ENCODE peak calls at places on chromosomes 5 and 9, in ten cellular contexts. One of them, this sample, is unnamed. For H3K36me3, the result is how much of the 10 kb centered on the place peaks cover.

GRCh38 chr5:67983251-67983941 is 232.2 kb upstream of the PIK3R1 start:
- DNase-seq in left lung: no peak
- DNase-seq in brain microvascular endothelial cell: peak
- DNase-seq in cardiac muscle cell: peak
- DNase-seq in ovary: no peak
- DNase-seq in OCI-LY7: no peak
- DNase-seq in upper lobe of left lung: no peak
- DNase-seq in suprapubic skin: no peak
- DNase-seq in mucosa of descending colon: no peak
- DNase-seq in kidney: no peak
- DNase-seq in this sample: no peak

GRCh38 chr9:134307674-134308638 is 18.3 kb upstream of the RXRA start:
- DNase-seq in left lung: peak
- DNase-seq in brain microvascular endothelial cell: no peak
- DNase-seq in cardiac muscle cell: no peak
- DNase-seq in ovary: no peak
- DNase-seq in OCI-LY7: no peak
- DNase-seq in upper lobe of left lung: peak
- DNase-seq in suprapubic skin: no peak
- DNase-seq in mucosa of descending colon: no peak
- DNase-seq in kidney: peak
- DNase-seq in this sample: no peak

GRCh38 chr5:37834542-37835399 is 5.1 kb downstream of the GDNF start:
- DNase-seq in left lung: no peak
- DNase-seq in brain microvascular endothelial cell: no peak
- DNase-seq in cardiac muscle cell: no peak
- DNase-seq in ovary: peak
- DNase-seq in OCI-LY7: no peak
- DNase-seq in upper lobe of left lung: peak
- DNase-seq in suprapubic skin: no peak
- DNase-seq in mucosa of descending colon: no peak
- DNase-seq in kidney: no peak
- DNase-seq in this sample: no peak

GRCh38 chr9:113309204-113309813 is 6.1 kb upstream of the RNF183 start:
- DNase-seq in left lung: no peak
- DNase-seq in brain microvascular endothelial cell: peak
- DNase-seq in cardiac muscle cell: peak
- DNase-seq in ovary: no peak
- DNase-seq in OCI-LY7: peak
- DNase-seq in upper lobe of left lung: no peak
- DNase-seq in suprapubic skin: no peak
- DNase-seq in mucosa of descending colon: no peak
- DNase-seq in kidney: no peak
- DNase-seq in this sample: no peak

GRCh38 chr9:76159288-76159926 is 234.8 kb downstream of the RFK start:
- DNase-seq in left lung: no peak
- DNase-seq in brain microvascular endothelial cell: no peak
- DNase-seq in cardiac muscle cell: no peak
- DNase-seq in ovary: no peak
- DNase-seq in OCI-LY7: no peak
- DNase-seq in upper lobe of left lung: no peak
- DNase-seq in suprapubic skin: no peak
- DNase-seq in mucosa of descending colon: no peak
- DNase-seq in kidney: no peak
- DNase-seq in this sample: no peak

GRCh38 chr5:172114875-172115422 is 73.1 kb downstream of the STK10 start:
- DNase-seq in left lung: peak
- DNase-seq in brain microvascular endothelial cell: no peak
- DNase-seq in cardiac muscle cell: no peak
- DNase-seq in ovary: no peak
- DNase-seq in OCI-LY7: peak
- DNase-seq in upper lobe of left lung: no peak
- DNase-seq in suprapubic skin: no peak
- DNase-seq in mucosa of descending colon: peak
- DNase-seq in kidney: peak
- DNase-seq in this sample: peak

GRCh38 chr9:94802795-94803194 is 76.3 kb downstream of the AOPEP start:
- DNase-seq in left lung: no peak
- DNase-seq in brain microvascular endothelial cell: peak
- DNase-seq in cardiac muscle cell: no peak
- DNase-seq in ovary: no peak
- DNase-seq in OCI-LY7: no peak
- DNase-seq in upper lobe of left lung: no peak
- DNase-seq in suprapubic skin: no peak
- DNase-seq in mucosa of descending colon: no peak
- DNase-seq in kidney: no peak
- DNase-seq in this sample: no peak

GRCh38 chr5:85921590-85921989 is 696.2 kb upstream of the COX7C start:
- DNase-seq in left lung: no peak
- DNase-seq in brain microvascular endothelial cell: no peak
- DNase-seq in cardiac muscle cell: no peak
- DNase-seq in ovary: no peak
- DNase-seq in OCI-LY7: no peak
- DNase-seq in upper lobe of left lung: no peak
- DNase-seq in suprapubic skin: no peak
- DNase-seq in mucosa of descending colon: no peak
- DNase-seq in kidney: no peak
- DNase-seq in this sample: no peak

GRCh38 chr9:135275163-135275925 is 187.9 kb downstream of the OLFM1 start:
- DNase-seq in left lung: peak
- DNase-seq in brain microvascular endothelial cell: no peak
- DNase-seq in cardiac muscle cell: no peak
- DNase-seq in ovary: no peak
- DNase-seq in OCI-LY7: no peak
- DNase-seq in upper lobe of left lung: no peak
- DNase-seq in suprapubic skin: no peak
- DNase-seq in mucosa of descending colon: no peak
- DNase-seq in kidney: no peak
- DNase-seq in this sample: no peak

GRCh38 chr5:31894131-31894530 is 255.2 kb downstream of the PDZD2 start:
- DNase-seq in left lung: no peak
- DNase-seq in brain microvascular endothelial cell: no peak
- DNase-seq in cardiac muscle cell: no peak
- DNase-seq in ovary: no peak
- DNase-seq in OCI-LY7: no peak
- DNase-seq in upper lobe of left lung: no peak
- DNase-seq in suprapubic skin: no peak
- DNase-seq in mucosa of descending colon: no peak
- DNase-seq in kidney: no peak
- DNase-seq in this sample: no peak

GRCh38 chr5:156208271-156208670 is 118.7 kb upstream of the SGCD start:
- DNase-seq in left lung: no peak
- DNase-seq in brain microvascular endothelial cell: no peak
- DNase-seq in cardiac muscle cell: peak
- DNase-seq in ovary: no peak
- DNase-seq in OCI-LY7: peak
- DNase-seq in upper lobe of left lung: no peak
- DNase-seq in suprapubic skin: no peak
- DNase-seq in mucosa of descending colon: no peak
- DNase-seq in kidney: no peak
- DNase-seq in this sample: no peak

GRCh38 chr5:86749841-86750240 is 132.1 kb downstream of the COX7C start:
- DNase-seq in left lung: no peak
- DNase-seq in brain microvascular endothelial cell: no peak
- DNase-seq in cardiac muscle cell: no peak
- DNase-seq in ovary: no peak
- DNase-seq in OCI-LY7: no peak
- DNase-seq in upper lobe of left lung: no peak
- DNase-seq in suprapubic skin: no peak
- DNase-seq in mucosa of descending colon: no peak
- DNase-seq in kidney: no peak
- DNase-seq in this sample: no peak

GRCh38 chr9:2919347-2919746 is 75.5 kb upstream of the PUM3 start:
- DNase-seq in left lung: no peak
- DNase-seq in brain microvascular endothelial cell: peak
- DNase-seq in cardiac muscle cell: peak
- DNase-seq in ovary: no peak
- DNase-seq in OCI-LY7: no peak
- DNase-seq in upper lobe of left lung: no peak
- DNase-seq in suprapubic skin: no peak
- DNase-seq in mucosa of descending colon: no peak
- DNase-seq in kidney: no peak
- DNase-seq in this sample: no peak

GRCh38 chr5:140038373-140038957 is 4.6 kb downstream of the NRG2 start:
- DNase-seq in left lung: no peak
- DNase-seq in brain microvascular endothelial cell: no peak
- DNase-seq in cardiac muscle cell: peak
- DNase-seq in ovary: no peak
- DNase-seq in OCI-LY7: no peak
- DNase-seq in upper lobe of left lung: no peak
- DNase-seq in suprapubic skin: no peak
- DNase-seq in mucosa of descending colon: no peak
- DNase-seq in kidney: no peak
- DNase-seq in this sample: no peak

GRCh38 chr9:6630502-6631206 is 14.9 kb downstream of the GLDC start:
- DNase-seq in left lung: no peak
- DNase-seq in brain microvascular endothelial cell: no peak
- DNase-seq in cardiac muscle cell: no peak
- DNase-seq in ovary: no peak
- DNase-seq in OCI-LY7: no peak
- DNase-seq in upper lobe of left lung: no peak
- DNase-seq in suprapubic skin: no peak
- DNase-seq in mucosa of descending colon: no peak
- DNase-seq in kidney: no peak
- DNase-seq in this sample: no peak

GRCh38 chr5:14263700-14264099 is 120.6 kb downstream of the TRIO start:
- DNase-seq in left lung: no peak
- DNase-seq in brain microvascular endothelial cell: no peak
- DNase-seq in cardiac muscle cell: no peak
- DNase-seq in ovary: no peak
- DNase-seq in OCI-LY7: peak
- DNase-seq in upper lobe of left lung: no peak
- DNase-seq in suprapubic skin: no peak
- DNase-seq in mucosa of descending colon: no peak
- DNase-seq in kidney: no peak
- DNase-seq in this sample: no peak

GRCh38 chr5:149932445-149933350 is 11.9 kb downstream of the PDE6A start:
- DNase-seq in left lung: peak
- DNase-seq in brain microvascular endothelial cell: no peak
- DNase-seq in cardiac muscle cell: no peak
- DNase-seq in ovary: peak
- DNase-seq in OCI-LY7: no peak
- DNase-seq in upper lobe of left lung: peak
- DNase-seq in suprapubic skin: no peak
- DNase-seq in mucosa of descending colon: no peak
- DNase-seq in kidney: no peak
- DNase-seq in this sample: no peak

GRCh38 chr9:127452481-127453092 is 1.3 kb downstream of the LRSAM1 start:
- DNase-seq in left lung: no peak
- DNase-seq in brain microvascular endothelial cell: no peak
- DNase-seq in cardiac muscle cell: peak
- DNase-seq in ovary: peak
- DNase-seq in OCI-LY7: no peak
- DNase-seq in upper lobe of left lung: no peak
- DNase-seq in suprapubic skin: no peak
- DNase-seq in mucosa of descending colon: peak
- DNase-seq in kidney: peak
- DNase-seq in this sample: no peak

DNA sequence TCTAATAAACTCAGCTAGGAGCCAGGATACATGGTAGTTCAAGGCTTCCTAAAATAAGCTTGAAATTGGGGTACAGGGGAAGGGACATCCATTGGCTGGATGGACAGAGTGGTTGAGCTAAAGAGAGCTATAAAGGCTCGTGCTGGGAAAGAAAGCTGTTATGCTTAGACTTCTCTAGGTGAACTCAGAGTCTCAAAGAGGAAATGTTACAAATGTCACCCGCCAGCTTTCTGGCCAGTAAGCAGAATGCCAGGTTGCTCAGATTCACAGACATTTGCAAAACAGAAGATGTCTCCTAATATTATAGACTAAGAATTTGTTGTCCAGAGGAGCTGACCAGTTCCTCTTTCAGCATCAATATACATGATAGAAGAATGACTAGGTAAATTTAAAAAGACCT is 30.6 kb downstream of the STOM start:
- DNase-seq in left lung: no peak
- DNase-seq in brain microvascular endothelial cell: no peak
- DNase-seq in cardiac muscle cell: no peak
- DNase-seq in ovary: no peak
- DNase-seq in OCI-LY7: no peak
- DNase-seq in upper lobe of left lung: no peak
- DNase-seq in suprapubic skin: no peak
- DNase-seq in mucosa of descending colon: no peak
- DNase-seq in kidney: no peak
- DNase-seq in this sample: no peak
- H3K36me3 ChIP-seq in left lung: under half
- H3K36me3 ChIP-seq in brain microvascular endothelial cell: under half
- H3K36me3 ChIP-seq in cardiac muscle cell: under half
- H3K36me3 ChIP-seq in ovary: under half
- H3K36me3 ChIP-seq in OCI-LY7: under half
- H3K36me3 ChIP-seq in upper lobe of left lung: half or more
- H3K36me3 ChIP-seq in suprapubic skin: half or more
- H3K36me3 ChIP-seq in mucosa of descending colon: under half
- H3K36me3 ChIP-seq in kidney: under half
- H3K36me3 ChIP-seq in this sample: under half

DNA sequence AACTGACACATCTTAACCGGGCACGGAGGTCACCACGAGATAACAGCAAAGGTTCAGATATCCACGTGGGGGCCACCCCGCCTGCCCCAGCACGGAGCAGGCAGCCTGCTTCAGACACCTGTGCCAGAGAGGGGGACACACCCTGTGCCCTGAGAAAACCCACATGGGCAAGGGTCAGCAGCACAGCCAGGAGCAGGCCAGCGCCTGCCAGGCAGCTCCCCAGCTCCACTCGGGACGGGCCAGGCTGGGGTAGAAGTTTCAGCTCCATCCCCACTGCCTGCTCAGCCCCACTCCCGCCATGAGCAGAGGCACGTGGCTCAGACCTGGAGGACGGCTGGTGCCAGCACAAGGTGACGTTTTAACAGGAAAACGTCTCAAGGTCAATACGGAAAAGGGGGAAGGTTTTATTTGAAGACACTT is 22.2 kb downstream of the SLC12A7 start:
- DNase-seq in left lung: no peak
- DNase-seq in brain microvascular endothelial cell: no peak
- DNase-seq in cardiac muscle cell: no peak
- DNase-seq in ovary: no peak
- DNase-seq in OCI-LY7: no peak
- DNase-seq in upper lobe of left lung: peak
- DNase-seq in suprapubic skin: no peak
- DNase-seq in mucosa of descending colon: peak
- DNase-seq in kidney: no peak
- DNase-seq in this sample: no peak
- H3K36me3 ChIP-seq in left lung: under half
- H3K36me3 ChIP-seq in brain microvascular endothelial cell: under half
- H3K36me3 ChIP-seq in cardiac muscle cell: under half
- H3K36me3 ChIP-seq in ovary: under half
- H3K36me3 ChIP-seq in OCI-LY7: under half
- H3K36me3 ChIP-seq in upper lobe of left lung: half or more
- H3K36me3 ChIP-seq in suprapubic skin: half or more
- H3K36me3 ChIP-seq in mucosa of descending colon: under half
- H3K36me3 ChIP-seq in kidney: under half
- H3K36me3 ChIP-seq in this sample: half or more

GRCh38 chr5:179730852-179731251 is 1.8 kb upstream of the MAML1 start:
- DNase-seq in left lung: no peak
- DNase-seq in brain microvascular endothelial cell: no peak
- DNase-seq in cardiac muscle cell: peak
- DNase-seq in ovary: no peak
- DNase-seq in OCI-LY7: no peak
- DNase-seq in upper lobe of left lung: no peak
- DNase-seq in suprapubic skin: no peak
- DNase-seq in mucosa of descending colon: no peak
- DNase-seq in kidney: no peak
- DNase-seq in this sample: no peak
- H3K36me3 ChIP-seq in left lung: under half
- H3K36me3 ChIP-seq in brain microvascular endothelial cell: under half
- H3K36me3 ChIP-seq in cardiac muscle cell: under half
- H3K36me3 ChIP-seq in ovary: under half
- H3K36me3 ChIP-seq in OCI-LY7: half or more
- H3K36me3 ChIP-seq in upper lobe of left lung: half or more
- H3K36me3 ChIP-seq in suprapubic skin: under half
- H3K36me3 ChIP-seq in mucosa of descending colon: under half
- H3K36me3 ChIP-seq in kidney: under half
- H3K36me3 ChIP-seq in this sample: under half

GRCh38 chr5:157793298-157793791 is 49.8 kb downstream of the LSM11 start:
- DNase-seq in left lung: no peak
- DNase-seq in brain microvascular endothelial cell: no peak
- DNase-seq in cardiac muscle cell: no peak
- DNase-seq in ovary: no peak
- DNase-seq in OCI-LY7: no peak
- DNase-seq in upper lobe of left lung: no peak
- DNase-seq in suprapubic skin: no peak
- DNase-seq in mucosa of descending colon: no peak
- DNase-seq in kidney: no peak
- DNase-seq in this sample: no peak
- H3K36me3 ChIP-seq in left lung: under half
- H3K36me3 ChIP-seq in brain microvascular endothelial cell: under half
- H3K36me3 ChIP-seq in cardiac muscle cell: under half
- H3K36me3 ChIP-seq in ovary: under half
- H3K36me3 ChIP-seq in OCI-LY7: half or more
- H3K36me3 ChIP-seq in upper lobe of left lung: half or more
- H3K36me3 ChIP-seq in suprapubic skin: under half
- H3K36me3 ChIP-seq in mucosa of descending colon: under half
- H3K36me3 ChIP-seq in kidney: under half
- H3K36me3 ChIP-seq in this sample: under half

This sample was measured in effector memory CD4-positive, alpha-beta T cell.